ENCODE peak calls at places on chromosome 9, in five cellular contexts. P is T-helper 1 cell, D is fibroblast of gingiva, Z is fibroblast of lung, M is dorsolateral prefrontal cortex. N is an unnamed sample.

GRCh38 chr9:36258989-36259315 is 704 bp upstream of the GNE start:
- DNase-seq in P (no peak), D (no peak), Z (peak), M (no peak), N (no peak)

GRCh38 chr9:106482733-106483132 is 380.2 kb upstream of the ZNF462 start:
- DNase-seq in P (no peak), D (no peak), Z (no peak), M (no peak), N (no peak)

GRCh38 chr9:124602204-124602603 is 95.0 kb upstream of the NR5A1 start:
- DNase-seq in P (no peak), D (no peak), Z (peak), M (no peak), N (no peak)

GRCh38 chr9:118129541-118129940 is 425.3 kb downstream of the TLR4 start:
- DNase-seq in P (no peak), D (no peak), Z (no peak), M (no peak), N (no peak)

GRCh38 chr9:131744171-131744714 is 4.4 kb upstream of the RAPGEF1 start:
- DNase-seq in P (no peak), D (no peak), Z (no peak), M (no peak), N (peak)

GRCh38 chr9:110192531-110193326 is 15.2 kb downstream of the C9orf152 start:
- DNase-seq in P (no peak), D (peak), Z (peak), M (no peak), N (no peak)

GRCh38 chr9:133788045-133788818 is 50.1 kb upstream of the SARDH start:
- DNase-seq in P (no peak), D (no peak), Z (no peak), M (no peak), N (no peak)

GRCh38 chr9:82903503-82903902 is 159.4 kb downstream of the RASEF start:
- DNase-seq in P (no peak), D (no peak), Z (no peak), M (no peak), N (no peak)

GRCh38 chr9:105328296-105328695 is 83.8 kb downstream of the SLC44A1 start:
- DNase-seq in P (no peak), D (no peak), Z (no peak), M (no peak), N (no peak)

GRCh38 chr9:70218767-70219166 is 40.0 kb upstream of the SMC5 start:
- DNase-seq in P (no peak), D (peak), Z (peak), M (no peak), N (no peak)

GRCh38 chr9:130988400-130988747 is 20.6 kb upstream of the LAMC3 start:
- DNase-seq in P (no peak), D (no peak), Z (no peak), M (no peak), N (no peak)